ENCODE peak calls at places on chromosomes 12 and 14, in seven cellular contexts. One of them, this sample, is unnamed.

GRCh38 chr12:130990034-130990433 is 36.3 kb downstream of the ADGRD1 start:
- DNase-seq in GM04503: no peak
- DNase-seq in effector CD4-positive, alpha-beta T cell: no peak
- DNase-seq in activated naive CD4-positive, alpha-beta T cell: no peak
- DNase-seq in ELF-1: no peak
- DNase-seq in esophagus squamous epithelium: no peak
- DNase-seq in stimulated activated CD4-positive, alpha-beta T cell treated with anti-CD3 and anti-CD28 coated beads, Interleukin-2, amount 100 ng/mL, for 48 hours: no peak
- DNase-seq in this sample: no peak

GRCh38 chr12:127107744-127108143 is 1159.2 kb upstream of the TMEM132C start:
- DNase-seq in GM04503: no peak
- DNase-seq in esophagus squamous epithelium: no peak
- DNase-seq in stimulated activated CD4-positive, alpha-beta T cell treated with anti-CD3 and anti-CD28 coated beads, Interleukin-2, amount 100 ng/mL, for 48 hours: no peak
- DNase-seq in activated naive CD4-positive, alpha-beta T cell: no peak
- DNase-seq in effector CD4-positive, alpha-beta T cell: no peak
- DNase-seq in ELF-1: no peak
- DNase-seq in this sample: peak; percentile 36

GRCh38 chr12:89862511-89863331 is 154.1 kb upstream of the ATP2B1 start:
- DNase-seq in activated naive CD4-positive, alpha-beta T cell: no peak
- DNase-seq in stimulated activated CD4-positive, alpha-beta T cell treated with anti-CD3 and anti-CD28 coated beads, Interleukin-2, amount 100 ng/mL, for 48 hours: no peak
- DNase-seq in effector CD4-positive, alpha-beta T cell: peak; percentile 34
- DNase-seq in esophagus squamous epithelium: no peak
- DNase-seq in ELF-1: no peak
- DNase-seq in GM04503: no peak
- DNase-seq in this sample: no peak

GRCh38 chr12:95615735-95616134 is 64.5 kb upstream of the USP44 start:
- DNase-seq in GM04503: no peak
- DNase-seq in esophagus squamous epithelium: no peak
- DNase-seq in effector CD4-positive, alpha-beta T cell: no peak
- DNase-seq in activated naive CD4-positive, alpha-beta T cell: no peak
- DNase-seq in stimulated activated CD4-positive, alpha-beta T cell treated with anti-CD3 and anti-CD28 coated beads, Interleukin-2, amount 100 ng/mL, for 48 hours: no peak
- DNase-seq in ELF-1: no peak
- DNase-seq in this sample: no peak

GRCh38 chr12:93802698-93803097 is 125.5 kb downstream of the CRADD start:
- DNase-seq in effector CD4-positive, alpha-beta T cell: no peak
- DNase-seq in GM04503: no peak
- DNase-seq in stimulated activated CD4-positive, alpha-beta T cell treated with anti-CD3 and anti-CD28 coated beads, Interleukin-2, amount 100 ng/mL, for 48 hours: no peak
- DNase-seq in esophagus squamous epithelium: no peak
- DNase-seq in ELF-1: no peak
- DNase-seq in activated naive CD4-positive, alpha-beta T cell: no peak
- DNase-seq in this sample: peak; percentile 28

GRCh38 chr14:85572845-85573244 is 42.9 kb downstream of the FLRT2 start:
- DNase-seq in esophagus squamous epithelium: no peak
- DNase-seq in activated naive CD4-positive, alpha-beta T cell: no peak
- DNase-seq in stimulated activated CD4-positive, alpha-beta T cell treated with anti-CD3 and anti-CD28 coated beads, Interleukin-2, amount 100 ng/mL, for 48 hours: no peak
- DNase-seq in effector CD4-positive, alpha-beta T cell: no peak
- DNase-seq in ELF-1: no peak
- DNase-seq in GM04503: peak; percentile 50
- DNase-seq in this sample: peak; percentile 64

GRCh38 chr12:12798480-12798879 is 13.0 kb downstream of the APOLD1 start:
- DNase-seq in activated naive CD4-positive, alpha-beta T cell: no peak
- DNase-seq in GM04503: no peak
- DNase-seq in esophagus squamous epithelium: no peak
- DNase-seq in stimulated activated CD4-positive, alpha-beta T cell treated with anti-CD3 and anti-CD28 coated beads, Interleukin-2, amount 100 ng/mL, for 48 hours: no peak
- DNase-seq in ELF-1: no peak
- DNase-seq in effector CD4-positive, alpha-beta T cell: no peak
- DNase-seq in this sample: no peak

GRCh38 chr12:53623986-53624385 is 2.2 kb downstream of the ATF7 start:
- DNase-seq in activated naive CD4-positive, alpha-beta T cell: no peak
- DNase-seq in effector CD4-positive, alpha-beta T cell: no peak
- DNase-seq in ELF-1: no peak
- DNase-seq in esophagus squamous epithelium: no peak
- DNase-seq in GM04503: no peak
- DNase-seq in stimulated activated CD4-positive, alpha-beta T cell treated with anti-CD3 and anti-CD28 coated beads, Interleukin-2, amount 100 ng/mL, for 48 hours: no peak
- DNase-seq in this sample: peak; percentile 67

GRCh38 chr12:77054856-77055255 is 10.5 kb downstream of the E2F7 start:
- DNase-seq in GM04503: no peak
- DNase-seq in ELF-1: no peak
- DNase-seq in effector CD4-positive, alpha-beta T cell: no peak
- DNase-seq in stimulated activated CD4-positive, alpha-beta T cell treated with anti-CD3 and anti-CD28 coated beads, Interleukin-2, amount 100 ng/mL, for 48 hours: no peak
- DNase-seq in esophagus squamous epithelium: no peak
- DNase-seq in activated naive CD4-positive, alpha-beta T cell: no peak
- DNase-seq in this sample: no peak

GRCh38 chr14:54317396-54317795 is 79.4 kb upstream of the CDKN3 start:
- DNase-seq in GM04503: no peak
- DNase-seq in esophagus squamous epithelium: no peak
- DNase-seq in effector CD4-positive, alpha-beta T cell: no peak
- DNase-seq in activated naive CD4-positive, alpha-beta T cell: no peak
- DNase-seq in ELF-1: no peak
- DNase-seq in stimulated activated CD4-positive, alpha-beta T cell treated with anti-CD3 and anti-CD28 coated beads, Interleukin-2, amount 100 ng/mL, for 48 hours: no peak
- DNase-seq in this sample: no peak

GRCh38 chr12:115963030-115963480 is 314.4 kb downstream of the MED13L start:
- DNase-seq in activated naive CD4-positive, alpha-beta T cell: no peak
- DNase-seq in GM04503: no peak
- DNase-seq in esophagus squamous epithelium: no peak
- DNase-seq in stimulated activated CD4-positive, alpha-beta T cell treated with anti-CD3 and anti-CD28 coated beads, Interleukin-2, amount 100 ng/mL, for 48 hours: no peak
- DNase-seq in ELF-1: no peak
- DNase-seq in effector CD4-positive, alpha-beta T cell: no peak
- DNase-seq in this sample: peak; percentile 67

GRCh38 chr14:48936881-48937280 is 649.3 kb downstream of the RPS29 start:
- DNase-seq in GM04503: no peak
- DNase-seq in activated naive CD4-positive, alpha-beta T cell: no peak
- DNase-seq in effector CD4-positive, alpha-beta T cell: no peak
- DNase-seq in stimulated activated CD4-positive, alpha-beta T cell treated with anti-CD3 and anti-CD28 coated beads, Interleukin-2, amount 100 ng/mL, for 48 hours: no peak
- DNase-seq in esophagus squamous epithelium: no peak
- DNase-seq in ELF-1: no peak
- DNase-seq in this sample: peak; percentile 36

GRCh38 chr14:97459180-97459579 is 662.0 kb downstream of the VRK1 start:
- DNase-seq in ELF-1: no peak
- DNase-seq in esophagus squamous epithelium: no peak
- DNase-seq in stimulated activated CD4-positive, alpha-beta T cell treated with anti-CD3 and anti-CD28 coated beads, Interleukin-2, amount 100 ng/mL, for 48 hours: no peak
- DNase-seq in GM04503: no peak
- DNase-seq in effector CD4-positive, alpha-beta T cell: no peak
- DNase-seq in activated naive CD4-positive, alpha-beta T cell: no peak
- DNase-seq in this sample: no peak

GRCh38 chr12:3684449-3685051 is 68.4 kb downstream of the CRACR2A start:
- DNase-seq in stimulated activated CD4-positive, alpha-beta T cell treated with anti-CD3 and anti-CD28 coated beads, Interleukin-2, amount 100 ng/mL, for 48 hours: no peak
- DNase-seq in esophagus squamous epithelium: no peak
- DNase-seq in effector CD4-positive, alpha-beta T cell: no peak
- DNase-seq in GM04503: no peak
- DNase-seq in activated naive CD4-positive, alpha-beta T cell: no peak
- DNase-seq in ELF-1: no peak
- DNase-seq in this sample: no peak

GRCh38 chr12:119682635-119683340 is 14.9 kb downstream of the PRKAB1 start:
- DNase-seq in effector CD4-positive, alpha-beta T cell: no peak
- DNase-seq in stimulated activated CD4-positive, alpha-beta T cell treated with anti-CD3 and anti-CD28 coated beads, Interleukin-2, amount 100 ng/mL, for 48 hours: no peak
- DNase-seq in ELF-1: no peak
- DNase-seq in esophagus squamous epithelium: no peak
- DNase-seq in GM04503: no peak
- DNase-seq in activated naive CD4-positive, alpha-beta T cell: no peak
- DNase-seq in this sample: no peak

GRCh38 chr12:401235-402126 is at the start of gene CCDC77:
- DNase-seq in ELF-1: peak; percentile 97
- DNase-seq in stimulated activated CD4-positive, alpha-beta T cell treated with anti-CD3 and anti-CD28 coated beads, Interleukin-2, amount 100 ng/mL, for 48 hours: peak; percentile 93
- DNase-seq in activated naive CD4-positive, alpha-beta T cell: no peak
- DNase-seq in esophagus squamous epithelium: no peak
- DNase-seq in effector CD4-positive, alpha-beta T cell: peak; percentile 87
- DNase-seq in GM04503: peak; percentile 55
- DNase-seq in this sample: peak; percentile 97